ENCODE peak calls at places on chromosomes 6 and 20, in seven cellular contexts. Z is endothelial cell, P is neural progenitor cell, O is uterus, X is cardiac septum, I is Caki2, V is M059J. T is an unnamed sample.

GRCh38 chr6:118875672-118876071 is 18.3 kb upstream of the ASF1A start:
- DNase-seq in Z (no peak), P (no peak), O (no peak), X (no peak), I (no peak), V (no peak), T (no peak)

GRCh38 chr6:6798430-6798829 is 209.9 kb downstream of the LY86 start:
- DNase-seq in Z (no peak), P (no peak), O (no peak), X (no peak), I (no peak), V (no peak), T (no peak)

GRCh38 chr6:34792605-34793500 is 970 bp downstream of the BLTP3A start:
- DNase-seq in Z (peak), P (peak), O (peak), X (no peak), I (peak), V (peak), T (peak)

GRCh38 chr20:50762435-50763201 is 31.2 kb downstream of the PARD6B start:
- DNase-seq in Z (no peak), P (no peak), O (peak), X (peak), I (peak), V (peak), T (no peak)

GRCh38 chr20:22207280-22207679 is 377.1 kb downstream of the FOXA2 start:
- DNase-seq in Z (no peak), P (no peak), O (no peak), X (no peak), I (peak), V (no peak), T (no peak)

GRCh38 chr6:28816339-28816908 is 107.4 kb downstream of the TRIM27 start:
- DNase-seq in Z (no peak), P (peak), O (no peak), X (no peak), I (no peak), V (no peak), T (no peak)

GRCh38 chr6:154507209-154507898 is 3.1 kb downstream of the CNKSR3 start:
- DNase-seq in Z (no peak), P (no peak), O (no peak), X (no peak), I (no peak), V (no peak), T (no peak)

GRCh38 chr6:153852034-153852433 is 187.0 kb upstream of the OPRM1 start:
- DNase-seq in Z (no peak), P (no peak), O (no peak), X (no peak), I (no peak), V (no peak), T (no peak)

GRCh38 chr20:58238490-58238889 is 10.0 kb upstream of the ANKRD60 start:
- DNase-seq in Z (no peak), P (no peak), O (no peak), X (no peak), I (no peak), V (no peak), T (no peak)

GRCh38 chr20:37095108-37095608 is 639 bp downstream of the RBL1 start:
- DNase-seq in Z (no peak), P (peak), O (no peak), X (no peak), I (no peak), V (no peak), T (no peak)